ENCODE peak calls at places on chromosome 6, in six cellular contexts. T is A549, D is hepatocyte, P is stomach, F is psoas muscle, B is epithelial cell of esophagus. G is an unnamed sample.

GRCh38 chr6:6277418-6277817 is 43.0 kb downstream of the F13A1 start:
- DNase-seq in T (peak), P (no peak), D (no peak), F (no peak), B (peak), G (no peak)

GRCh38 chr6:96286503-96286902 is 235.1 kb upstream of the UFL1 start:
- DNase-seq in D (no peak), T (no peak), F (no peak), P (no peak), B (no peak), G (no peak)

GRCh38 chr6:46964716-46965519 is 43.2 kb upstream of the ADGRF5 start:
- DNase-seq in D (no peak), F (no peak), B (no peak), P (no peak), T (no peak), G (no peak)

GRCh38 chr6:144325232-144325631 is 40.1 kb downstream of the UTRN start:
- DNase-seq in T (no peak), P (no peak), F (no peak), B (no peak), D (no peak), G (no peak)

GRCh38 chr6:42434237-42434636 is 17.5 kb downstream of the TRERF1 start:
- DNase-seq in B (no peak), F (no peak), P (no peak), T (no peak), D (no peak), G (no peak)

GRCh38 chr6:96659084-96659845 is 96.3 kb downstream of the FHL5 start:
- DNase-seq in F (no peak), T (no peak), B (peak), D (no peak), P (no peak), G (no peak)

GRCh38 chr6:311679-312220 is 19.5 kb downstream of the DUSP22 start:
- DNase-seq in F (no peak), P (no peak), T (no peak), B (no peak), D (no peak), G (no peak)

GRCh38 chr6:35152067-35152707 is 11.0 kb upstream of the TCP11 start:
- DNase-seq in D (no peak), P (no peak), B (peak), F (no peak), T (peak), G (no peak)

GRCh38 chr6:17884501-17885039 is 102.9 kb downstream of the KIF13A start:
- DNase-seq in F (no peak), P (no peak), B (no peak), D (no peak), T (no peak), G (no peak)

GRCh38 chr6:131979515-131980337 is 28.6 kb upstream of the CCN2 start:
- DNase-seq in T (no peak), D (no peak), B (peak), F (no peak), P (no peak), G (no peak)

GRCh38 chr6:159168536-159169192 is 536 bp upstream of the FNDC1 start:
- DNase-seq in B (no peak), F (peak), P (peak), D (peak), T (peak), G (peak)

GRCh38 chr6:4356899-4357659 is 221.7 kb upstream of the ECI2 start:
- DNase-seq in B (peak), P (peak), F (no peak), D (no peak), T (no peak), G (no peak)

GRCh38 chr6:78947529-78947928 is 80.2 kb downstream of the IRAK1BP1 start:
- DNase-seq in T (no peak), P (no peak), B (no peak), F (no peak), D (no peak), G (no peak)

GRCh38 chr6:148612043-148612442 is 134.8 kb upstream of the UST start:
- DNase-seq in T (no peak), B (no peak), P (no peak), D (no peak), F (no peak), G (no peak)

GRCh38 chr6:84582997-84583396 is 181.4 kb downstream of the TBX18 start:
- DNase-seq in P (no peak), B (no peak), D (no peak), T (no peak), F (no peak), G (no peak)

GRCh38 chr6:67888886-67889681 is 746.0 kb upstream of the ADGRB3 start:
- DNase-seq in D (no peak), P (no peak), B (no peak), T (no peak), F (no peak), G (no peak)

GRCh38 chr6:144805049-144805448 is 519.9 kb downstream of the UTRN start:
- DNase-seq in P (no peak), T (no peak), B (no peak), F (no peak), D (no peak), G (no peak)

GRCh38 chr6:104182811-104183210 is 676.9 kb downstream of the HACE1 start:
- DNase-seq in B (peak), P (no peak), F (no peak), T (no peak), D (peak), G (no peak)

GRCh38 chr6:135251964-135252429 is 70.9 kb downstream of the MYB start:
- DNase-seq in T (no peak), D (peak), P (no peak), B (no peak), F (no peak), G (no peak)

GRCh38 chr6:121201108-121201507 is 133.2 kb downstream of the TBC1D32 start:
- DNase-seq in B (peak), F (no peak), T (no peak), D (no peak), P (no peak), G (no peak)

GRCh38 chr6:135087803-135088202 is 33.2 kb upstream of the HBS1L start:
- DNase-seq in B (no peak), P (no peak), D (no peak), T (no peak), F (no peak), G (no peak)

DNA sequence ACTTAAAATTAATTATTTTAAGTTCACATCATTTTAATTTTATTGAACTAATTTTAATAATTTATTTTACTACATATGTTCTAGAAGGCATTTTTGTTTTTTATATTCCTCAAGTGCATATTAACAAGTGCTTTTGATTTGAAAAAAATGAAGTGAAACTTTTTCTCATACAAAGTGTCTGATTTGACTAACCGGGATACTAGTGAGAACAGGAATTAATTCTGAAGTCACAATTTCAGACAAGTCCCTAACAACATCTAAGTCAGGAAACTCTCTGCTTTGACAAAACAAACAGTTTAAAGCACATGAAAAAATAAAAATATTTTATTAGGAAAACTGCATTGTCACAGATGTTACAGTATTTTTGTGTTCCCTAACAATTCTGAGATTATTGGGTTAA is 1166.3 kb upstream of the CITED2 start:
- DNase-seq in B (no peak), P (no peak), T (no peak), F (no peak), D (no peak), G (no peak)
- H3K4me3 ChIP-seq in B (no peak), P (no peak), T (no peak), F (no peak), D (no peak), G (no peak)

DNA sequence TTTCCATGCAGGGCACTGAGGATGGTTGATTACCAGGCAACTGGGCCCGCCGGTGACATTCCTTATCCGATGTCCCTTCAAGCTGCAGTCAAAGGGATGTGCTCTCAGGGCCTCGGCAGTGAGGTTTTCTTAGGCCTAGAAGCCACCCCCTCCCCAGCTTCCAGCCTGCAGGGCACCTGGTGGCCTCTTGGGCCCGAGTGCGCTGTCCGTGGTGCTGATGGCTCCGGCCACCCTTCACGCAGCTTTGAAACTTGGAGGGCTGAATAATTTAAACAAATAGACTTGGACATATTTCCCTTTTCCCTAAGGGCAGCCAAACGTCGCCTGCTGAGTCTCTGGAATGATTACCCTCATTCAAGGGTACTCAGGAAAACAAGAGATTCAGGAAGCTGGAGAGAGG is 8.9 kb upstream of the MLN start:
- DNase-seq in B (peak), F (peak), T (peak), D (peak), P (peak), G (peak)
- H3K4me3 ChIP-seq in B (no peak), F (no peak), T (no peak), D (no peak), P (no peak), G (no peak)

GRCh38 chr6:31620586-31621319 is at the start of gene PRRC2A:
- DNase-seq in D (peak), P (peak), B (no peak), T (no peak), F (no peak), G (peak)

GRCh38 chr6:31621320-31621939 is 915 bp downstream of the PRRC2A start:
- DNase-seq in T (no peak), F (no peak), P (no peak), B (no peak), D (no peak), G (no peak)

GRCh38 chr6:31619805-31620585 is 520 bp upstream of the PRRC2A start:
- DNase-seq in D (peak), P (peak), B (peak), T (peak), F (peak), G (peak)

GRCh38 chr6:31622678-31623077 is 2.2 kb downstream of the PRRC2A start:
- DNase-seq in D (no peak), F (no peak), T (no peak), B (peak), P (peak), G (peak)

DNA sequence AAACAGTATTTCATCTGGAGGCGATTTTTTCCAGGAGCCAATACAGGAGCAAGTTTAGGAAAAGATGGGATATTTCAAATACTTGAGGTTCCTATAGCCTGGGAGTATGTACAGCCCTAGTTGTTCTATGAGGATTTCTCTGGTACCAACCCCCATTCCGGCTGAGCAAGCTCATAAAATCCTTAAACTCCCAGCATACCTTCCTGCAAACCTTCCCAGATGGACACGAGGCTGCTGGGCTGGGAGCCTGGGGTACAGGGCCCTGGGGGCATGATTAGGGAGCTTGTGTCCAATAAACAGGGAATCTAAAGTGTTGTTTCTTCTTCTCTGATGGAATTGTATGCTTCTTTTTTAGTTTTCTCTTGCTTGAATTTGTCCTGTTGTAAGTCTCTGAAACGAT is 1.5 kb downstream of the PRRC2A start:
- DNase-seq in B (peak), T (no peak), D (no peak), P (no peak), F (no peak), G (peak)
- H3K4me3 ChIP-seq in B (peak), T (peak), D (peak), P (peak), F (peak), G (peak)

DNA sequence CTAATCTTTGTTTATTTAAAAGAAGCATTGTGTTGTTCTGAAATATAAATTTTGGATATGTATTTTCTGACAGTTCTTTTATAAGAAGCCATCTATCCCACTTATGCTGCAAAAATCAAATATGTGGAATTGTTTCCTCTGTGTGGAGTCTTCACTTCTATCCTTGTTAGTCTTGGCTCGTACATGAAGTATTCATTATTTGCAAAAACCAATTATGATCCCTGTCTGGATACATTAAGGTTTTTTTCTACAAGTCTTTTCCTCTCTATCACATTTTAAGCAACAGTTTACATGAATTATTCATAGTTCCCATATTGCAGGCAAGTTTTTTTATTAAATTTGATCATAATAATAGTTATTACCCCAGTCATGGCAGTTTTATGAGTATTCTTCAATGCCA is 490.8 kb upstream of the GJE1 start:
- DNase-seq in F (no peak), B (no peak), P (no peak), T (no peak), D (no peak), G (no peak)
- H3K4me3 ChIP-seq in F (no peak), B (no peak), P (no peak), T (no peak), D (no peak), G (no peak)

DNA sequence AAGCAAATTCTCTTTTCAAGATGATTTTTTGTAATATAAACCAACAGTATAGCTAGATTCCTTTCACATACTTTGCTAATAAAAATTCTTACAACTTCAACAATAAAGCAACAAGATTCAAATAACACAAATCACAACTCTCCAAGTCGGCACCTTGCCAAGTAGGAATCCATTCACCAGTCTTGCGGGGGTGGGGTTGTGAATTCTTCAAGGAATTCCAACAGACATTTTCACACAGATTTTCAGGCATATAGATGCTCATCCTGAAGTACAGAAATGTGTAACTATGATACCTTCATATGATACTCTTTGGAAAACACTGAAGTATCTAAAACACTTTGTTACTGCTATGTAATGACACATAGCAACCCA is 36.5 kb downstream of the SCML4 start:
- DNase-seq in F (no peak), P (no peak), T (no peak), B (no peak), D (no peak), G (no peak)
- H3K4me3 ChIP-seq in F (no peak), P (no peak), T (no peak), B (no peak), D (no peak), G (no peak)

DNA sequence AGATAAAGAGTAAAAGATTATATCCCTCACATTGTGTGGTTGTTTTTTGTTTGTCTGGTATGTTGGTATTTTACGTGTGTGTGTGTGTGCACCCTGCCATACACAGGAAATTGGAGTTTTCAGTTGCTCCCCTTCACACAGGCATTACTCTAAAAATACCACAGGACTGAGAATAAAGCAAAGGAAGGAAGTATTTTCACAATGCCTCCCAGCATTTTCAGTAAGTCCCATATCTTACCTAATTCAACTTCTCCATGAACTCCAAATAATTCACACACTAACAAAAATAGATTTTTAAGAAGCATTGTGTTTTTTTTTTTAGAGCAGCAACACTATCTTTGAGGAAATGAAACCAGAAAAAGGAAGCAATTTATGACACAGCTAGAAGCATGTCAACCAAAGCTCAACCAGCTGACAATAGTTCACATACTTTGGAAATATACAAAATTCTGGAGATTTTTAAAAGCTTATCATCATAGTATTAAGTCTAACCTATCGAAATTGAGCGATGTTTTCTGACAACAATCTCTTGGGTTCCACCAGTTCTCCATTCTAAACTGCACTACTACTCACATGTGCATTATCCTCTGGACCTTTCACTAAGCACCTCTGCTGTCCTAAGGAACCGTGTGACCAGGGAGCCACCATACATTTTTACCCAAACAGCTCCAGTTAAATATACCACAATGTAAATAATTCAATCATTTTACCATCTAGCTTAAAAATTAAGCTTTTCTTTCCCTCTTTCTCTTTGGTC is 2.1 kb downstream of the UBE2J1 start:
- DNase-seq in D (no peak), T (no peak), B (no peak), P (no peak), F (no peak), G (no peak)
- H3K4me3 ChIP-seq in D (no peak), T (no peak), B (no peak), P (peak), F (peak), G (no peak)

GRCh38 chr6:149860834-149861602 is 3.1 kb downstream of the LRP11 start:
- DNase-seq in T (no peak), P (no peak), F (no peak), D (no peak), B (no peak), G (no peak)

GRCh38 chr6:149860513-149860833 is 3.7 kb downstream of the LRP11 start:
- DNase-seq in D (no peak), F (no peak), B (no peak), P (no peak), T (no peak), G (no peak)

GRCh38 chr6:149863596-149863845 is 638 bp downstream of the LRP11 start:
- DNase-seq in B (no peak), F (no peak), D (no peak), T (no peak), P (no peak), G (no peak)

GRCh38 chr6:149862901-149863595 is 1.1 kb downstream of the LRP11 start:
- DNase-seq in P (peak), D (peak), T (peak), B (peak), F (peak), G (peak)

DNA sequence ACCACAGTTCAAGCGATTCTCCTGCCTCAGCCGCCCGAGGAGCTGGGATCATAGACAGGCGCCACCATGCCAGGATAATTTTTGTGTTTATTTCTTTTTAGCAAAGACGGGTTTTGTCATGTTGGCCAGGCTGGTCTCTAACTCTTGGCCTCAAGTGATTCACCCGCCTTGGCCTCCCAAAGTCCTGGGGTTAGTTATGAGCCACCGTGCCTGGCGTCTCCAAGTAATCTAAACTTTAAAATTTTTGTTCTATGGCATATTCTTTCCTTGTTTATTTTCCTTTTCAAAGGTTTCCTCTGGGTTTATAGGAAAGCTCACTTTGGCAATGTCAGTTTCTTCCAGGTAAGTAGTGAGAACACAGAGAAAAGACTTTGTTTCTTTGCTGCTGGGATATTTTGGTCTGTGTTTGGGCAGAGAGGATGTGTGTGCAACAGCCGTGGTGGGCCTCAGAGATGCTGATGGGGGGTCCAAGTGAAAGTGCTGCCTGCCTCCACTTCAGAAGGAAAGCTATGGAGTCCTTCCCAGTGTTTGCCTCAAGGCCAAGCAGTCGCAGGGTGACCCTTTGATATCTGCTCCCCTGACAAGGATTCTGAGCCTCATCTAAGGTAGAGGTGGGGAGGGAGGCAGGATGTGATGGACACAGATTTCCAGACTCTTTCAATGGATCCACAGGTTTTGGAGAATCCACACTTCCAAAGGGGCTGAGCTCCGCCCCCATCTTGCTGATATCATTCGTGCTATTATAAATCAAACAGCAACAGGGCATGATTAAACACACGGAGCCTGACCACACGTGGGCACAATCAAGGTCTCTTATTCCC is 2.3 kb downstream of the LRP11 start:
- DNase-seq in B (no peak), P (no peak), F (no peak), D (no peak), T (no peak), G (no peak)
- H3K4me3 ChIP-seq in B (peak), P (peak), F (peak), D (no peak), T (peak), G (no peak)

GRCh38 chr6:137799950-137800568 is 67.0 kb upstream of the TNFAIP3 start:
- DNase-seq in F (peak), T (peak), D (peak), P (no peak), B (peak), G (peak)

GRCh38 chr6:137801352-137802088 is 65.5 kb upstream of the TNFAIP3 start:
- DNase-seq in B (no peak), T (no peak), F (no peak), D (peak), P (no peak), G (no peak)

GRCh38 chr6:137798261-137798660 is 68.8 kb upstream of the TNFAIP3 start:
- DNase-seq in D (no peak), B (no peak), F (no peak), T (no peak), P (no peak), G (no peak)

GRCh38 chr6:137800749-137801148 is 66.3 kb upstream of the TNFAIP3 start:
- DNase-seq in F (no peak), P (no peak), D (no peak), T (no peak), B (no peak), G (no peak)

GRCh38 chr6:137798846-137799245 is 68.2 kb upstream of the TNFAIP3 start:
- DNase-seq in B (peak), F (no peak), T (no peak), P (no peak), D (no peak), G (no peak)
- H3K4me3 ChIP-seq in B (no peak), F (no peak), T (no peak), P (no peak), D (no peak), G (no peak)